ENCODE peak calls at places on chromosome 1, in seven cellular contexts. One of them, this sample, is unnamed.

GRCh38 chr1:93446837-93447451 is 974 bp upstream of the FNBP1L start:
- DNase-seq in SK-N-SH: no peak
- DNase-seq in A549: peak; percentile 26
- DNase-seq in K562: peak; percentile 67
- DNase-seq in H1: no peak
- DNase-seq in GM12878: no peak
- DNase-seq in HepG2: peak; percentile 28
- DNase-seq in this sample: no peak

GRCh38 chr1:213606252-213606820 is 381.4 kb upstream of the PROX1 start:
- DNase-seq in SK-N-SH: no peak
- DNase-seq in A549: no peak
- DNase-seq in K562: no peak
- DNase-seq in H1: no peak
- DNase-seq in GM12878: no peak
- DNase-seq in HepG2: no peak
- DNase-seq in this sample: no peak

GRCh38 chr1:94654031-94654430 is 112.5 kb upstream of the F3 start:
- DNase-seq in SK-N-SH: no peak
- DNase-seq in A549: peak; percentile 38
- DNase-seq in K562: no peak
- DNase-seq in H1: no peak
- DNase-seq in GM12878: no peak
- DNase-seq in HepG2: peak; percentile 23
- DNase-seq in this sample: peak; percentile 53

GRCh38 chr1:34980715-34981114 is 4.4 kb downstream of the TMEM35B start:
- DNase-seq in SK-N-SH: no peak
- DNase-seq in A549: no peak
- DNase-seq in K562: no peak
- DNase-seq in H1: no peak
- DNase-seq in GM12878: no peak
- DNase-seq in HepG2: no peak
- DNase-seq in this sample: no peak

GRCh38 chr1:11062965-11063401 is 3.2 kb upstream of the SRM start:
- DNase-seq in SK-N-SH: no peak
- DNase-seq in A549: no peak
- DNase-seq in K562: no peak
- DNase-seq in H1: no peak
- DNase-seq in GM12878: peak; percentile 87
- DNase-seq in HepG2: no peak
- DNase-seq in this sample: no peak

GRCh38 chr1:22290611-22291010 is 147.7 kb upstream of the WNT4 start:
- DNase-seq in SK-N-SH: no peak
- DNase-seq in A549: no peak
- DNase-seq in K562: no peak
- DNase-seq in H1: peak; percentile 33
- DNase-seq in GM12878: no peak
- DNase-seq in HepG2: no peak
- DNase-seq in this sample: no peak

GRCh38 chr1:43858324-43858723 is 75.3 kb upstream of the ARTN start:
- DNase-seq in SK-N-SH: peak; percentile 30
- DNase-seq in A549: no peak
- DNase-seq in K562: no peak
- DNase-seq in H1: peak; percentile 57
- DNase-seq in GM12878: no peak
- DNase-seq in HepG2: peak; percentile 27
- DNase-seq in this sample: peak; percentile 99

GRCh38 chr1:36525166-36525565 is 42.5 kb upstream of the CSF3R start:
- DNase-seq in SK-N-SH: no peak
- DNase-seq in A549: no peak
- DNase-seq in K562: no peak
- DNase-seq in H1: peak; percentile 34
- DNase-seq in GM12878: no peak
- DNase-seq in HepG2: no peak
- DNase-seq in this sample: no peak

GRCh38 chr1:87684194-87684593 is 355.5 kb downstream of the LMO4 start:
- DNase-seq in SK-N-SH: no peak
- DNase-seq in A549: no peak
- DNase-seq in K562: no peak
- DNase-seq in H1: peak; percentile 51
- DNase-seq in GM12878: no peak
- DNase-seq in HepG2: no peak
- DNase-seq in this sample: peak; percentile 57

GRCh38 chr1:220914283-220915116 is 35.3 kb downstream of the HLX start:
- DNase-seq in SK-N-SH: no peak
- DNase-seq in A549: no peak
- DNase-seq in K562: no peak
- DNase-seq in H1: no peak
- DNase-seq in GM12878: no peak
- DNase-seq in HepG2: no peak
- DNase-seq in this sample: no peak

GRCh38 chr1:153617677-153618076 is 1.6 kb upstream of the S100A14 start:
- DNase-seq in SK-N-SH: peak; percentile 82
- DNase-seq in A549: no peak
- DNase-seq in K562: peak; percentile 68
- DNase-seq in H1: peak; percentile 89
- DNase-seq in GM12878: no peak
- DNase-seq in HepG2: no peak
- DNase-seq in this sample: no peak

GRCh38 chr1:27603320-27603961 is 503 bp downstream of the AHDC1 start:
- DNase-seq in SK-N-SH: no peak
- DNase-seq in A549: no peak
- DNase-seq in K562: peak; percentile 78
- DNase-seq in H1: peak; percentile 65
- DNase-seq in GM12878: no peak
- DNase-seq in HepG2: no peak
- DNase-seq in this sample: no peak

GRCh38 chr1:210587547-210587946 is 258.8 kb downstream of the HHAT start:
- DNase-seq in SK-N-SH: no peak
- DNase-seq in A549: no peak
- DNase-seq in K562: no peak
- DNase-seq in H1: no peak
- DNase-seq in GM12878: no peak
- DNase-seq in HepG2: no peak
- DNase-seq in this sample: peak; percentile 25

GRCh38 chr1:186212574-186213224 is 162.4 kb downstream of the TPR start:
- DNase-seq in SK-N-SH: peak; percentile 44
- DNase-seq in A549: peak; percentile 92
- DNase-seq in K562: peak; percentile 69
- DNase-seq in H1: no peak
- DNase-seq in GM12878: no peak
- DNase-seq in HepG2: peak; percentile 74
- DNase-seq in this sample: peak; percentile 97

DNA sequence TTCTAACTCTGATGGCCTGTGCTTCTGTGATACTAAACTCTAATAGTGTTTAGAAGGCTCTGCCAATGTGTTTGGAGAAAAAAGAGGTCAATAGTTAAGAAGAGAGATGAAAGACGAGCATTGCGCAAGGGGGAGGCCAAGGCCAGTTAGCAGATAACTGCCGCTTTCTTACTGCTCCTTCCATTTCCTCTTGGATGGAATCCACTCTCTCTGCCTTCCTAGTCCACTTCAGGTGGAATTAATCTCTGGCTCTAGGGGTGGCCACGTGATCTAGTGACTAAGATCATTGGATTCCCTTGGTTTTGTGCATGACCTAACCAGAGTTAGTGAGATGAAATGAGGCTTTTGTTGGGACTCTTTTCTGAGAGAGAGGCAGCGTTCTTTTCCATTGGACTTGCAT is 148.3 kb downstream of the ACTL8 start:
- DNase-seq in SK-N-SH: no peak
- DNase-seq in A549: no peak
- DNase-seq in K562: no peak
- DNase-seq in H1: no peak
- DNase-seq in GM12878: no peak
- DNase-seq in HepG2: peak; percentile 10
- DNase-seq in this sample: no peak
- TF ChIP-seq RFX5 in SK-N-SH: no peak
- TF ChIP-seq RFX5 in A549: no peak
- TF ChIP-seq RFX5 in K562: no peak
- TF ChIP-seq RFX5 in H1: no peak
- TF ChIP-seq RFX5 in GM12878: no peak
- TF ChIP-seq RFX5 in HepG2: no peak
- TF ChIP-seq RFX5 in this sample: no peak

DNA sequence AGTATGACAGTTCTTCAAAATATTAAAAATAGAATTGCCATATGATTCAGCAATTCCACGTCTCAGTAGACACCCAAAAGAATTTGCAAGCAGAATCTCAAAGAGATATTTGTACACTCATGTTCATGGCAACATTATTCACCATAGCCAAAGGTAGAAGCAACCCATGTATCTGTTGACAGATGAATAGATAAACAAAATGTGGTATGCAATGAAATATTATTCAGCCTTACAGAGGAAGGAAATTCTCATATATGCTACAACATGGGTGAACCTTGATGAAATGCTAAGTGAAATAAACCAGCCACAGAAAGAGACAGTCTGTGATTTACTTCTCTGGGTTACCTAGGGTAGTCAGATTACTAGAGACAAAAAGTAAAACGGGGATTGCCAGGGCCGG is 47.0 kb downstream of the NAV1 start:
- DNase-seq in SK-N-SH: no peak
- DNase-seq in A549: no peak
- DNase-seq in K562: no peak
- DNase-seq in H1: no peak
- DNase-seq in GM12878: no peak
- DNase-seq in HepG2: no peak
- DNase-seq in this sample: peak; percentile 24
- TF ChIP-seq RFX5 in SK-N-SH: no peak
- TF ChIP-seq RFX5 in A549: no peak
- TF ChIP-seq RFX5 in K562: no peak
- TF ChIP-seq RFX5 in H1: no peak
- TF ChIP-seq RFX5 in GM12878: no peak
- TF ChIP-seq RFX5 in HepG2: no peak
- TF ChIP-seq RFX5 in this sample: no peak

DNA sequence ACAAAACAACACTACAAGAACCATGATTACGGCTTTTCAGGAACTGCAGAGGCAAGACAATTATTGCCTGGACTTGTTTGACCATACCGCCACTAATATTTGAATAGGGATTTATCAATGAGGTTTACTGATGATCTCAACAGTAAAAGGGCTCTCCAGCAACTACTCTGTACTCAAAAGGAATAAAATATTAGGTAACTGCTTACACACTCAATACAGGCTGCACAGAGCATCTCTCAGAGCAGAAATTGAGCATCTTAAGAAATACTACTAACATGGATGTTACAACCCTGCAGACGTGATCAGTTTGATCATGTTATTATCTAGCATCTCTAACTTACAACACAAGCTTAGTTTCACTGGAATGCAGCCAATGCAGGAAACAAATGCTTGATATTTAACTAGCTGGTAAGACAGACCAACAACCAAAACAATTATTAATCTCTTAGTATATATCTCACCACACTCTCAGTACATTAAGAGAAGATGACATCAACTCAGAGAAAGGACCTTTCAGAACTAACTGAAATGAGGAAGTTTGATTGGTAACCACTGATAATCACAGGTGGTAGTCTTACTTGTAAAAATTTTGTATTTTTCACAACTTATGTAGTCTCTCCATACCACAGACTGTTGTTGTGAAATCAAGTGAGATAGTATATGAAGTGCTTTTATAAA is 52.2 kb downstream of the PUM1 start:
- DNase-seq in SK-N-SH: no peak
- DNase-seq in A549: no peak
- DNase-seq in K562: no peak
- DNase-seq in H1: no peak
- DNase-seq in GM12878: no peak
- DNase-seq in HepG2: peak; percentile 12
- DNase-seq in this sample: peak; percentile 42
- TF ChIP-seq RFX5 in SK-N-SH: no peak
- TF ChIP-seq RFX5 in A549: no peak
- TF ChIP-seq RFX5 in K562: no peak
- TF ChIP-seq RFX5 in H1: no peak
- TF ChIP-seq RFX5 in GM12878: no peak
- TF ChIP-seq RFX5 in HepG2: no peak
- TF ChIP-seq RFX5 in this sample: no peak

DNA sequence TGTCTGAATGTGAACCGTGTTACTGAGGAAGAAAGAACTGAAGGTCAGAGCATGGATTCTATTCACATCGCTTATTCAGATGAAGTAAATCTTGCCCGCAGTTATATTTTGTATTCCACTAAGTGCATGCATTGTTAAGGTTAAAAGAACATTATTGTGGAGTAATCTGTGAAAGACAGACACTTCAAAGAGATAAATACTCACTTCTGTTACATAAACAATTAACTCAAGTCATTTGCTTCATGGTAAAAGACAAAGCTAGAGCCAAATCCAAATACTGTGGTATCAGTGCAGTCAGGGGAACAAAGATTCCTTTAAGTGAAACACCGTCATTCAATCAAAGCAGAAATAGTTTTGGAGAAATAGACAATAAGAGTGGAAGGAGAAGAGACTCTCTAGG is 81.9 kb downstream of the LRRC53 start:
- DNase-seq in SK-N-SH: no peak
- DNase-seq in A549: no peak
- DNase-seq in K562: no peak
- DNase-seq in H1: no peak
- DNase-seq in GM12878: no peak
- DNase-seq in HepG2: no peak
- DNase-seq in this sample: no peak
- TF ChIP-seq RFX5 in SK-N-SH: no peak
- TF ChIP-seq RFX5 in A549: no peak
- TF ChIP-seq RFX5 in K562: no peak
- TF ChIP-seq RFX5 in H1: no peak
- TF ChIP-seq RFX5 in GM12878: no peak
- TF ChIP-seq RFX5 in HepG2: no peak
- TF ChIP-seq RFX5 in this sample: no peak

DNA sequence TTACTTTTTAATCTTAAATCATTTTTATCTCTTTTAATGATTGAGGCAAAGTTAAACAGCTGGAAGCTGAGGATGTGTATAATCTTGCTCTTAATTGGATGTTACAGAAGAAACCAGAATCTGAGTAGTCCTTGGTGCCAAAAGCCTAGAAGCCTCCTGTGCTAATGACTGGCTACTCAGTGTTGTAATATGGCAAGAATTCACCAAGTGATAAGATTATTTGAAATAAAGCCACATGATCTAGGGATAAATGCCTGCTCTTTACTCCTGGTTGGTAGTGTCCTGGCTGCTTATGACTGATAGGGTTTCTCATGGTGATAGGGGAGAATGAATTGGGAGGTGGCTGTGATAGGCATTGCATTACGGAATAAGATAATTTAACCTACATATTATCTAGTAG is 13.6 kb upstream of the MAB21L3 start:
- DNase-seq in SK-N-SH: no peak
- DNase-seq in A549: no peak
- DNase-seq in K562: no peak
- DNase-seq in H1: no peak
- DNase-seq in GM12878: no peak
- DNase-seq in HepG2: no peak
- DNase-seq in this sample: no peak
- TF ChIP-seq RFX5 in SK-N-SH: no peak
- TF ChIP-seq RFX5 in A549: no peak
- TF ChIP-seq RFX5 in K562: no peak
- TF ChIP-seq RFX5 in H1: no peak
- TF ChIP-seq RFX5 in GM12878: no peak
- TF ChIP-seq RFX5 in HepG2: no peak
- TF ChIP-seq RFX5 in this sample: no peak